ENCODE peak calls at places on chromosomes 13 and 19, in four cellular contexts. G is right lobe of liver, T is tibial nerve, S is GM23338. E is an unnamed sample. For H3K27me3, the result is how much of the 10 kb centered on the place peaks cover.

GRCh38 chr19:44762033-44762432 is 13.5 kb downstream of the BCL3 start:
- DNase-seq in S (no peak), T (no peak), G (no peak), E (no peak)

GRCh38 chr13:111502957-111503356 is 182.5 kb downstream of the TEX29 start:
- DNase-seq in T (no peak), S (no peak), G (no peak), E (no peak)

GRCh38 chr19:32407004-32407992 is 1.7 kb downstream of the DPY19L3 start:
- DNase-seq in G (no peak), S (no peak), T (no peak), E (peak)

GRCh38 chr19:15869109-15869555 is 28.7 kb downstream of the CYP4F2 start:
- DNase-seq in S (peak), G (peak), T (no peak), E (no peak)

GRCh38 chr19:12949363-12950284 is 4.0 kb downstream of the RAD23A start:
- DNase-seq in S (no peak), T (no peak), G (no peak), E (no peak)

GRCh38 chr19:19514215-19514633 is 1.1 kb downstream of the TSSK6 start:
- DNase-seq in S (no peak), T (no peak), G (peak), E (peak)

GRCh38 chr13:33775339-33776108 is 42.4 kb upstream of the RFC3 start:
- DNase-seq in G (no peak), S (peak), T (no peak), E (no peak)

GRCh38 chr13:112983428-112984196 is 14.6 kb downstream of the MCF2L start:
- DNase-seq in G (no peak), S (no peak), T (no peak), E (no peak)

GRCh38 chr13:53198699-53199098 is 170.1 kb downstream of the OLFM4 start:
- DNase-seq in S (no peak), T (no peak), G (no peak), E (no peak)

GRCh38 chr13:64075543-64076271 is 2660.1 kb upstream of the PCDH20 start:
- DNase-seq in T (no peak), S (no peak), G (no peak), E (no peak)

GRCh38 chr13:41643502-41643901 is 186.2 kb downstream of the RGCC start:
- DNase-seq in S (no peak), G (no peak), T (no peak), E (no peak)

GRCh38 chr13:109840201-109840892 is 54.0 kb upstream of the IRS2 start:
- DNase-seq in S (no peak), T (no peak), G (no peak), E (no peak)

GRCh38 chr19:30225615-30226463 is 146.3 kb upstream of the ZNF536 start:
- DNase-seq in G (no peak), T (no peak), S (peak), E (no peak)

GRCh38 chr13:79225487-79226232 is 180.4 kb downstream of the RBM26 start:
- DNase-seq in G (no peak), T (no peak), S (no peak), E (no peak)

GRCh38 chr13:97659602-97660001 is 225.6 kb downstream of the RAP2A start:
- DNase-seq in T (no peak), G (no peak), S (peak), E (peak)

GRCh38 chr13:51814825-51815650 is 11.1 kb upstream of the DHRS12 start:
- DNase-seq in G (peak), T (peak), S (peak), E (peak)

GRCh38 chr13:66714795-66715194 is 515.3 kb downstream of the PCDH9 start:
- DNase-seq in G (no peak), S (peak), T (no peak), E (no peak)

GRCh38 chr19:4324228-4324627 is 14.4 kb downstream of the STAP2 start:
- DNase-seq in G (no peak), T (no peak), S (no peak), E (no peak)

GRCh38 chr13:27792393-27793218 is at the start of gene GSX1:
- DNase-seq in T (peak), G (peak), S (peak), E (peak)

GRCh38 chr13:98599502-98600328 is 22.8 kb upstream of the STK24 start:
- DNase-seq in G (no peak), S (peak), T (no peak), E (no peak)

GRCh38 chr13:40588101-40588500 is 78.3 kb downstream of the FOXO1 start:
- DNase-seq in G (no peak), S (no peak), T (no peak), E (no peak)

GRCh38 chr13:97369269-97369893 is 64.6 kb upstream of the RAP2A start:
- DNase-seq in G (no peak), S (no peak), T (no peak), E (no peak)

GRCh38 chr13:100922599-100922998 is 248.0 kb upstream of the TMTC4 start:
- DNase-seq in G (no peak), S (no peak), T (no peak), E (no peak)
- H3K4me3 ChIP-seq in G (no peak), S (no peak), T (no peak), E (no peak)

DNA sequence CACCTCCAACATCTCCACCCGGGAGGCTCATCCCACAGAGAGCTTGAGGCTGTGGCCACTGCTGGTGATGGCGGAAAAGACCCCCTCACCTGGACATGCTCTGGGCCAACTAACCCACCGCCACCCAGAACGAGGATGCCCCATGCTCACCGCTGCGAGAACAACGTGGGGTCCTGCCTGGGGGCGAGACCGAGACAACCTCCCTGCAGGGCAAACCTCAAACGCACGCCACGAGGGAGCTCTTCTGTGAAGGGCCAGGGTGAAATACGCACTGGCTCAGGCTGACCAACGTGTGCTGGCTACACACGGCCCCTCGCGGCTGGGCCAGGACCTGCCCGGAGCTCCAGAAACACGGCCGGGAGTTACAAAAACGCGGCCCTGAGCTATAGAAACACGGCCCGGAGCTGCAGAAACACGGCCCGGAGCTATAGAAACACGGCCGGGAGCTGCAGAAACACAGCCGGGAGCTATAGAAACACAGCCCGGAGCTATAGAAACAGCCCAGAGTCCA is 19.0 kb upstream of the PLPP2 start:
- DNase-seq in G (no peak), S (peak), T (no peak), E (no peak)
- H3K27me3 ChIP-seq in G (under half), S (under half), T (under half), E (under half)

GRCh38 chr13:23868521-23868920 is 20.7 kb downstream of the MIPEP start:
- DNase-seq in S (no peak), G (no peak), T (no peak), E (no peak)
- H3K27ac ChIP-seq in S (no peak), G (no peak), T (no peak), E (no peak)

DNA sequence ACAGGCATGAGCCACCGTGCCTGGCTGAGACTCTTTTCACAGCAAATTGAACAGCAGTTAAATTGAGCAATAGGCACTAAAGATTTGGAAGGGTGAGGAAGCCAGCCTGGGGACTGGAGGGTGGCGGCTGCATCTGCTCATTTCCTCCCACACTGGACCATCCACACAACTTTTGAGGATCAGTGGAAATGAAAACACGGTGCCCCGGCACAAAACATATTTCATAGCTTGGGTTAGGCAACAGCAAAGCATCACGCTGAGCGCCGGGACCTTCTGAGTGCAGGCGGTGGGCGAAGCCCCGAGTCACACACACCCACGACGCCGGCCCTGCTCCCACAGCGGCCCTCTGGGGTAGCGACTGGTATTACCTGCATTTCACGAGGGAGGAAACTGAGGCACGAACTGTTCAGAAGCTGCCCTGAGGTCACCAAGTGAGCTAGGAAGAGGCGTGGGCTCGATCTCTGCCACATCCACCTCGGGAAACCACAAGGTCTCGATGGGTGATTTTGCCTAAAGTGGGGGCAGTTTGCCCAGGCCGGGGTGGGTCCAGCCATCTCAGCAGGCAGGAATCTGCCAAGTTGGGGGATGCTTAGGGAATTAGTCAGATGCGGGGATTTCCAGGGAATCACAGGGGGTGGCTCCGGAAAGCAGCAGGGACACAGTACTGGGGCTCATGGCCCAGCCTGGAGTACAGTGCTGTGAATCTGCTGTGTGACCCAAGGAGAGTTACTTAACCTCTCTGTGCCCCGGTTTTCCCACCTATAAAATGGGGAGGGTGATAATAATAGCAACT is 3.5 kb upstream of the SBNO2 start:
- DNase-seq in S (no peak), T (no peak), G (no peak), E (no peak)
- H3K4me3 ChIP-seq in S (no peak), T (no peak), G (no peak), E (no peak)

GRCh38 chr13:26555413-26555812 is 2.1 kb upstream of the WASF3 start:
- DNase-seq in G (no peak), S (peak), T (no peak), E (no peak)

GRCh38 chr13:26557051-26557392 is 461 bp upstream of the WASF3 start:
- DNase-seq in T (no peak), G (no peak), S (no peak), E (no peak)

GRCh38 chr13:26549713-26550112 is 7.8 kb upstream of the WASF3 start:
- DNase-seq in T (no peak), S (no peak), G (no peak), E (peak)

GRCh38 chr13:26548251-26548765 is 9.2 kb upstream of the WASF3 start:
- DNase-seq in G (no peak), T (no peak), S (no peak), E (no peak)

DNA sequence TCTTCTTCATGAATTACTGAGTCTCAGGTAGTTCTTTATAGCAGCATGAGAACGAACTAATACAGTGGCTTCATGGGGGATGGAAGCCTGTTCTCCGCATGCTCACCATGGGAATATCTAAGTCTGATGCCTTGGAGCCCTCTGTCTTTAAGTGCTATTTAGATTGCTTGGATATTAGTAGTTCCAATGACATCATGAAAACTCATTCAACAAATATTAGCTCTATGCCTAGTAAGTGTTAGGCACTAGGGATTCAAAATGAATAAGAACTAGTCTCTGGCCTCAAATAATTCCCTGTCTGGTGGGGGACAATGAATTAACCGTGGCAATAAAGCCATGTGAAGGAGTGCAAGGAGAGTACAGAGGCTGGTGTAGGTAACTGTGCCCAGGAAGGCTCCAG is 6.2 kb upstream of the WASF3 start:
- DNase-seq in S (no peak), T (no peak), G (no peak), E (no peak)
- H3K27me3 ChIP-seq in S (under half), T (under half), G (under half), E (under half)

DNA sequence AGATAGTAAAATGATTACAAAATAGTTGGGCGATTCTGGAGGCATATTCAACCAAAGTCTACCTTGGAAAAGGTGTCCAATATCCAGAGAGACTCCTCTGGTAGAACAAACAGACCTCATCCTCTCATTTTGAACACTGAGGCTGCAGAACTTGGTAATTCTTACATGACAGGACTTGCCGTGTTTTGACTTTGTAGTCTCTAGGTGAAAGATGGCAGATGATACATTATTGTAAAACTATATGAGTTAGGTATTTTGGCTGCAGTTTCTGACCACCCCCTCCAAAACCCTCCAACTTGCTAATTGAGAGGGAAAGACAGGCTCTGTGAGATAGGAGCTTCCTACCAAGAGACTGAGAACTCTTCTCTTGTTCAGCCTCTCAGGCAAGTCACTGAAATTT is 22.6 kb downstream of the SAE1 start:
- DNase-seq in T (no peak), S (no peak), G (no peak), E (no peak)
- H3K27ac ChIP-seq in T (no peak), S (peak), G (no peak), E (no peak)

DNA sequence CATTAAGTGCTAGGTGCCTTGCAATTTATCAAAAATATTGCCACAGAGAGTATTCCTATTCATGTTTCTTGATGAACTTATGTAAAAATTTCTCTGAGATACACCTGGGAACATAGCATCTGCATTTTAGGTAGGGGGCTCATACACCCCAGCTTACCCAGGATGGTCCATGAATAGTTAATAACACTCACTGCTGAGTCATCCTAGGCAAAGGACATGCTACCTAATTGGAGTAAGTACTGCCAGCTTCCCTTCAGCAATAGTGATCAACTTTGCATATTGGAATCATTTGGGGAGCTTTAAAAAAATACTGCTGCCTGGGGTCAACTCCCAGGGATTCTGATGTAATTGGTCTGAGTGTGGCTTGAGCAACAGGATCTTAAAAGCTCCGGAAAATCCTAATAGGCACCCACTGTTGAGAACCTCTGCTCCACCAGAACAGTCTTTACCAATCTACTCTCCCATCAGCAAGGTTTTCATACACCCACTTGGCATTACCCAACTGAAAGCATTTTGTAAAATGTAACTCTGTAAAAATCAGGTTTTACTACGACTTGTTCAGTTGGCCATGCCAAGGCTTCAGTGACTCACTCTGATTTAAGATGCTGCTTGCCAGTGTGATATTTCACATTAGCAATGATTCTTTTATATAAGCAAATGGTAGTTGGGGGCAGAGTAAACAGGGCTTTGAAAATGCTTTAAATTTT is 67.2 kb upstream of the FNDC3A start:
- DNase-seq in G (no peak), S (no peak), T (no peak), E (no peak)
- H3K4me3 ChIP-seq in G (no peak), S (no peak), T (no peak), E (no peak)